ENCODE peak calls at places on chromosomes 3 and 15, in seven cellular contexts. U is T-cell; F is RPMI7951; B is iPS-NIHi11; I is suprapubic skin; V is stimulated activated CD4-positive, alpha-beta T cell treated with anti-CD3 and anti-CD28 coated beads, Interleukin-2, amount 100 ng/mL, for 48 hours; C is upper lobe of right lung. M is an unnamed sample.

GRCh38 chr15:51191072-51191665 is 96.5 kb upstream of the TNFAIP8L3 start:
- DNase-seq in U (no peak), F (no peak), B (no peak), I (no peak), V (no peak), C (no peak), M (no peak)

GRCh38 chr15:88028024-88028423 is 228.5 kb downstream of the NTRK3 start:
- DNase-seq in U (no peak), F (no peak), B (peak), I (no peak), V (no peak), C (no peak), M (no peak)

GRCh38 chr3:129316121-129317013 is 37.7 kb downstream of the HMCES start:
- DNase-seq in U (peak), F (peak), B (peak), I (peak), V (peak), C (peak), M (peak)

GRCh38 chr15:27844018-27844666 is 255.0 kb downstream of the OCA2 start:
- DNase-seq in U (no peak), F (peak), B (no peak), I (no peak), V (no peak), C (no peak), M (no peak)

GRCh38 chr3:72907131-72907697 is 19.4 kb downstream of the GXYLT2 start:
- DNase-seq in U (no peak), F (peak), B (no peak), I (no peak), V (no peak), C (no peak), M (no peak)

GRCh38 chr15:83930813-83931212 is 276.9 kb downstream of the ADAMTSL3 start:
- DNase-seq in U (no peak), F (no peak), B (no peak), I (no peak), V (no peak), C (no peak), M (no peak)

GRCh38 chr3:60775956-60776355 is 475.3 kb downstream of the FHIT start:
- DNase-seq in U (no peak), F (peak), B (no peak), I (no peak), V (no peak), C (no peak), M (no peak)

GRCh38 chr3:69231929-69232437 is 109.6 kb upstream of the LMOD3 start:
- DNase-seq in U (no peak), F (peak), B (peak), I (no peak), V (no peak), C (no peak), M (no peak)

GRCh38 chr15:70722266-70723123 is 40.9 kb downstream of the UACA start:
- DNase-seq in U (no peak), F (peak), B (no peak), I (no peak), V (no peak), C (no peak), M (peak)

GRCh38 chr3:81549831-81550230 is 211.6 kb downstream of the GBE1 start:
- DNase-seq in U (no peak), F (peak), B (no peak), I (no peak), V (no peak), C (no peak), M (no peak)

GRCh38 chr3:150830094-150830681 is 67.2 kb upstream of the SIAH2 start:
- DNase-seq in U (no peak), F (peak), B (peak), I (no peak), V (no peak), C (no peak), M (no peak)

GRCh38 chr3:172726370-172726769 is 15.5 kb upstream of the NCEH1 start:
- DNase-seq in U (no peak), F (no peak), B (no peak), I (no peak), V (no peak), C (no peak), M (no peak)

GRCh38 chr3:37971467-37971866 is 19.1 kb upstream of the VILL start:
- DNase-seq in U (no peak), F (no peak), B (no peak), I (no peak), V (no peak), C (no peak), M (no peak)

GRCh38 chr15:97995881-97996603 is 35.5 kb downstream of the ARRDC4 start:
- DNase-seq in U (no peak), F (peak), B (peak), I (no peak), V (no peak), C (no peak), M (peak)

GRCh38 chr15:67768592-67768991 is 56.7 kb upstream of the SKOR1 start:
- DNase-seq in U (no peak), F (no peak), B (no peak), I (no peak), V (no peak), C (no peak), M (no peak)

GRCh38 chr15:42329161-42329560 is 30.1 kb upstream of the CAPN3 start:
- DNase-seq in U (no peak), F (no peak), B (no peak), I (no peak), V (no peak), C (no peak), M (no peak)

GRCh38 chr3:24548278-24548677 is 53.6 kb upstream of the THRB start:
- DNase-seq in U (no peak), F (peak), B (no peak), I (no peak), V (no peak), C (no peak), M (no peak)

GRCh38 chr3:14481018-14481645 is 59.0 kb downstream of the GRIP2 start:
- DNase-seq in U (no peak), F (no peak), B (no peak), I (no peak), V (no peak), C (no peak), M (no peak)

GRCh38 chr3:128067481-128067880 is 15.2 kb downstream of the SEC61A1 start:
- DNase-seq in U (no peak), F (no peak), B (no peak), I (no peak), V (no peak), C (no peak), M (no peak)

GRCh38 chr3:16370872-16371740 is 106.1 kb downstream of the OXNAD1 start:
- DNase-seq in U (no peak), F (no peak), B (no peak), I (no peak), V (no peak), C (no peak), M (peak)

GRCh38 chr3:125322166-125322565 is 53.0 kb downstream of the ZNF148 start:
- DNase-seq in U (no peak), F (peak), B (no peak), I (no peak), V (no peak), C (no peak), M (no peak)

GRCh38 chr15:96334705-96335428 is 4.4 kb downstream of the NR2F2 start:
- DNase-seq in U (no peak), F (no peak), B (no peak), I (no peak), V (no peak), C (no peak), M (no peak)

GRCh38 chr15:75659928-75660645 is 12.4 kb downstream of the SNX33 start:
- DNase-seq in U (no peak), F (no peak), B (no peak), I (no peak), V (no peak), C (no peak), M (no peak)

GRCh38 chr3:73148207-73148606 is 86.7 kb downstream of the EBLN2 start:
- DNase-seq in U (no peak), F (no peak), B (no peak), I (no peak), V (no peak), C (no peak), M (no peak)

M was measured in naive B cell.